ENCODE peak calls at places on chromosomes 5 and 9, in nine cellular contexts. V, S, U, Q, G, P, T, E and W are unnamed samples.

GRCh38 chr5:98214240-98215051 is 559.0 kb upstream of the RGMB start:
- DNase-seq in V (no peak), S (peak), U (no peak), Q (no peak), G (no peak), P (peak), T (no peak), E (no peak), W (no peak)

GRCh38 chr9:105385372-105385985 is 62.4 kb upstream of the FSD1L start:
- DNase-seq in V (no peak), S (peak), U (no peak), Q (peak), G (no peak), P (peak), T (peak), E (no peak), W (no peak)

GRCh38 chr5:112238473-112238872 is 180.6 kb downstream of the EPB41L4A start:
- DNase-seq in V (no peak), S (no peak), U (no peak), Q (no peak), G (no peak), P (no peak), T (no peak), E (no peak), W (no peak)

GRCh38 chr5:124790895-124791732 is 44.7 kb upstream of the ZNF608 start:
- DNase-seq in V (peak), S (peak), U (no peak), Q (no peak), G (peak), P (peak), T (no peak), E (no peak), W (no peak)

GRCh38 chr9:77156646-77157371 is 20.5 kb upstream of the VPS13A start:
- DNase-seq in V (no peak), S (no peak), U (no peak), Q (no peak), G (no peak), P (no peak), T (no peak), E (no peak), W (no peak)

GRCh38 chr5:160357861-160358411 is 12.5 kb downstream of the C1QTNF2 start:
- DNase-seq in V (no peak), S (no peak), U (no peak), Q (no peak), G (no peak), P (no peak), T (no peak), E (no peak), W (no peak)

GRCh38 chr9:37944671-37945481 is 40.9 kb upstream of the SLC25A51 start:
- DNase-seq in V (no peak), S (peak), U (no peak), Q (peak), G (no peak), P (peak), T (peak), E (no peak), W (no peak)

GRCh38 chr5:132103969-132104391 is 30.4 kb downstream of the CSF2 start:
- DNase-seq in V (no peak), S (no peak), U (no peak), Q (no peak), G (no peak), P (no peak), T (no peak), E (no peak), W (no peak)

GRCh38 chr9:111661150-111661801 is at the start of gene GNG10:
- DNase-seq in V (peak), S (peak), U (no peak), Q (peak), G (peak), P (peak), T (peak), E (no peak), W (no peak)

GRCh38 chr9:33465596-33466564 is 7.8 kb downstream of the NOL6 start:
- DNase-seq in V (no peak), S (no peak), U (no peak), Q (no peak), G (no peak), P (no peak), T (no peak), E (no peak), W (no peak)

GRCh38 chr9:22654833-22655232 is 208.2 kb downstream of the DMRTA1 start:
- DNase-seq in V (no peak), S (peak), U (no peak), Q (peak), G (no peak), P (no peak), T (no peak), E (no peak), W (no peak)

GRCh38 chr5:32711693-32712462 is 757 bp downstream of the NPR3 start:
- DNase-seq in V (peak), S (peak), U (no peak), Q (peak), G (no peak), P (no peak), T (peak), E (no peak), W (no peak)

GRCh38 chr5:98341038-98341710 is 432.3 kb upstream of the RGMB start:
- DNase-seq in V (peak), S (peak), U (no peak), Q (peak), G (no peak), P (peak), T (no peak), E (peak), W (peak)

GRCh38 chr5:171537463-171537862 is 118.0 kb downstream of the FGF18 start:
- DNase-seq in V (peak), S (peak), U (no peak), Q (peak), G (no peak), P (no peak), T (no peak), E (no peak), W (no peak)

GRCh38 chr9:111161015-111161415 is 122.7 kb upstream of the LPAR1 start:
- DNase-seq in V (peak), S (peak), U (no peak), Q (peak), G (no peak), P (peak), T (no peak), E (no peak), W (peak)

GRCh38 chr9:26243722-26244121 is 565.5 kb upstream of the TUSC1 start:
- DNase-seq in V (peak), S (peak), U (no peak), Q (peak), G (no peak), P (peak), T (no peak), E (no peak), W (no peak)

GRCh38 chr9:130172858-130173461 is 756 bp downstream of the NCS1 start:
- DNase-seq in V (no peak), S (no peak), U (no peak), Q (no peak), G (no peak), P (no peak), T (no peak), E (no peak), W (no peak)

GRCh38 chr5:151219789-151220188 is 4.1 kb downstream of the CCDC69 start:
- DNase-seq in V (no peak), S (no peak), U (no peak), Q (peak), G (no peak), P (no peak), T (peak), E (no peak), W (no peak)
- TF ChIP-seq CTCF in V (peak), S (no peak), U (no peak), Q (peak), G (no peak), P (peak), T (peak), E (peak), W (peak)

DNA sequence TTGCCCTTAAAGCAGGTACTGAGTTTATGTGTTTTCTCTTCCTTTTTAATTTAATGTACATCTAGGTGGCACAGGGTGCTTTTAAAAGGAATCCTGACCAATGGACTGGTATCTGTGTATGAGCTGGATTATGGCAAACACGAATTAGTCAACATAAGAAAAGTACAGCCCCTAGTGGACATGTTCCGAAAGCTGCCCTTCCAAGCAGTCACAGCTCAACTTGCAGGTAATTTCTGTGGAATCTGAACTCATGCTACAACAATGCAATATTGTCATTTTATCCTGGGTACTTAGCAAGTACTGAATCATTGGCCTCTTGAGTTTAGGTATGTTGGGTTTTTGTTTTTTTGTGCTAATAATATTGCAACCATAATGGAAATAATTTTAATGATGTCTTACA is 14.4 kb upstream of the TMOD1 start:
- DNase-seq in V (no peak), S (peak), U (no peak), Q (peak), G (no peak), P (peak), T (peak), E (no peak), W (no peak)
- H3K4me3 ChIP-seq in V (no peak), S (no peak), U (no peak), Q (no peak), G (no peak), P (no peak), T (no peak), E (no peak), W (no peak)

GRCh38 chr9:123081824-123082223 is 48.4 kb downstream of the GPR21 start:
- DNase-seq in V (peak), S (peak), U (no peak), Q (peak), G (no peak), P (peak), T (peak), E (no peak), W (no peak)
- TF ChIP-seq CTCF in V (peak), S (peak), U (peak), Q (peak), G (peak), P (peak), T (peak), E (peak), W (peak)

GRCh38 chr9:93730213-93730612 is 153.8 kb downstream of the PHF2 start:
- DNase-seq in V (no peak), S (no peak), U (no peak), Q (no peak), G (no peak), P (no peak), T (no peak), E (no peak), W (no peak)

GRCh38 chr9:93726147-93726546 is 149.8 kb downstream of the PHF2 start:
- DNase-seq in V (no peak), S (no peak), U (no peak), Q (no peak), G (no peak), P (no peak), T (no peak), E (no peak), W (no peak)

GRCh38 chr9:93724852-93725251 is 148.5 kb downstream of the PHF2 start:
- DNase-seq in V (no peak), S (no peak), U (no peak), Q (no peak), G (no peak), P (no peak), T (no peak), E (no peak), W (no peak)

GRCh38 chr9:93721417-93721965 is 145.1 kb downstream of the PHF2 start:
- DNase-seq in V (no peak), S (no peak), U (no peak), Q (no peak), G (no peak), P (no peak), T (no peak), E (no peak), W (no peak)

GRCh38 chr9:93725382-93725781 is 149.0 kb downstream of the PHF2 start:
- DNase-seq in V (no peak), S (no peak), U (no peak), Q (no peak), G (no peak), P (no peak), T (no peak), E (no peak), W (no peak)
- H3K4me3 ChIP-seq in V (no peak), S (no peak), U (no peak), Q (no peak), G (no peak), P (no peak), T (no peak), E (no peak), W (no peak)

GRCh38 chr9:137099231-137099630 is 12.4 kb downstream of the MAN1B1 start:
- DNase-seq in V (no peak), S (no peak), U (no peak), Q (no peak), G (no peak), P (no peak), T (no peak), E (no peak), W (no peak)

GRCh38 chr9:137096785-137097546 is 10.2 kb downstream of the MAN1B1 start:
- DNase-seq in V (no peak), S (no peak), U (no peak), Q (no peak), G (no peak), P (no peak), T (no peak), E (no peak), W (no peak)

GRCh38 chr9:137097761-137098462 is 11.1 kb downstream of the MAN1B1 start:
- DNase-seq in V (no peak), S (no peak), U (no peak), Q (no peak), G (no peak), P (no peak), T (no peak), E (no peak), W (no peak)

DNA sequence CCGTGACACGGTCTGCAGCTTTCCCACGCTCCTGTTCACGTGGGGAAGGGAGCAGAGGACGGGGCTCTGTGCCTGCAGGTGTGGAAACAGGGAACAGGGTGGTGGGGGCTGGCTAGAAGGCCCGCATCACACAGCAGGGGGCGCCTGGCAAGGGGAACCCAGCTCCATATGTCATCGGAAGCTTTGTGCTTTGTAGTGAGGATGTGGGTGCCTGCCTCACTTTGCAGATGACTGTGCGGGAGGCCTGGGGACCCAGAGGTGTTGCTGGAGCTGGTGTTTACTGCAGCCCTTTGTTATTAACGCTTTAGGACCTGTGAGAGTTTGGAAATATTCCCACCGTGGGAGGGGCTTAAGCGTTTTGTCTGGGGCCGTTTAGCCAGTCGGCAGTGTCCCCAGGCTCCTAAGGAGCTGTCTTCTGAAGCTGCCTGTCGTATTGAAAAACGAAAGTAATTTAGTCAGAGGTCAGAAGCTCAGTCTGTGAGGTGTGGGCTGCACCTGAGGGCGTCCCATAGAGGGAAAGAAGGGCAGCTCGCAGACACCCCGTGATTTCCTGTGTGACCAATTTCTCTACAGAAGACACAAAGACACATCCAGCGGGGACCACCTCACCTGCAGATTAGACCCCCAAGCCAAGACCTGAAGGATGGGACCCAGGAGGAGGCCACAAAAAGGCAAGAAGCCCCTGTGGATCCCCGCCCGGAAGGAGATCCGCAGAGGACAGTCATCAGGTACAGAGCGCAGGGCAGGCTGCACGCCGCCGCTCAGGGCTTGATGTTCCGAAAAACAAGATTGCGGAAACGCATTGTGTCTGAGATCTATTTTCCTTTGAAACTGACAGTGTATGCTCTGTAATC is 9.1 kb downstream of the MAN1B1 start:
- DNase-seq in V (no peak), S (no peak), U (no peak), Q (no peak), G (no peak), P (no peak), T (peak), E (no peak), W (no peak)
- TF ChIP-seq CTCF in V (no peak), S (no peak), U (no peak), Q (no peak), G (no peak), P (peak), T (no peak), E (peak), W (no peak)

GRCh38 chr9:18473551-18474279 is at the start of gene ADAMTSL1:
- DNase-seq in V (peak), S (peak), U (no peak), Q (peak), G (peak), P (peak), T (peak), E (no peak), W (no peak)
- H3K4me3 ChIP-seq in V (peak), S (peak), U (peak), Q (peak), G (peak), P (peak), T (peak), E (peak), W (peak)

GRCh38 chr5:37834542-37835399 is 5.1 kb downstream of the GDNF start:
- DNase-seq in V (no peak), S (no peak), U (no peak), Q (no peak), G (no peak), P (no peak), T (peak), E (no peak), W (no peak)

GRCh38 chr5:37838152-37838932 is 1.5 kb downstream of the GDNF start:
- DNase-seq in V (peak), S (no peak), U (no peak), Q (no peak), G (no peak), P (peak), T (peak), E (no peak), W (no peak)

GRCh38 chr5:37837101-37838032 is 2.5 kb downstream of the GDNF start:
- DNase-seq in V (peak), S (peak), U (peak), Q (peak), G (peak), P (peak), T (peak), E (no peak), W (no peak)

GRCh38 chr5:37835400-37835973 is 4.4 kb downstream of the GDNF start:
- DNase-seq in V (no peak), S (no peak), U (no peak), Q (no peak), G (no peak), P (no peak), T (no peak), E (no peak), W (no peak)

DNA sequence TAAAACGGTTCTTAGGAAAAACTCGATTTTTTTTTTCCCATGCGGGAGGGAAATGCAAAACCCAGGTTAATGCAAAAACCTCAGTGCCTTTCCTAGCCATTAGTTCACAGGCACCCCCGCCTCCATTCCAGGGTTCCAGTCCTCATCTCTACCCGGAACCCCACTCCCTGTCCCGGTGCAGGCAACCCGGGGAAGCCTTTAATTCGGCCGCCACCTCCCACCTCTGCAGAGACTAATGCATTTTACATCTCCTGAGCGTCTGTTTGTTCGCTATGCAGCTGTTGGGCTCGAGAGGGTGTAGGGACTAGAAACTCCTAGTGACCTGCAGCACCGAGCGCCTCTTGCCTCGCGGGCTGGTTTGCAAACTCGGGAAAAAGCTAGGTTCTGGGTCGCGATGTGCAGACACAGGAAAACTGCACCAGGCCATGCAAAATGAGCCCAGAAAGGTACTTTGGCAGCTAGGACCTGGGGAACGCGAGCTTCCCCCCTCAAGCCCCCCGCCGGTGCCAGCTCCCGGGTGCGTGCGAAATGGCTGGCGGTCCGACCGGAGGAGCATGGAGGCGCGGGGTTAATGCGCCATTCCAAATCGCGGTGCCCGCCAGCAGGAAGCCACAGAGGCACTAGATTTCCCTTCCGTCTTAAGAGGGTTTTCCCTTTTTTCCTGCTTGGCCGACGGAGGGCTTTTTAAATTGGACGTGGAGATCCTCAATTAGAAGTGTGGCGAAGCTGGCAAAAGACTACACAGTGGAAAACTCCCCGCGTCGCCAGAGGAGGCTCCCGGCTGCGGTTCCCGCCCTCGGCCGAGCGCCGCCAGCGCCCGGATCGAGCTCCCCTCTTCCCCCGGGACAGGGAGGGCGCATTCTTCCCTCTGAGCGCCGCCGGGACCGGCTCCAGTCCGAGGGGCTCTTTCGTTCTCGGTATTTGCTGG is 3.4 kb downstream of the GDNF start:
- DNase-seq in V (peak), S (no peak), U (no peak), Q (peak), G (no peak), P (peak), T (peak), E (no peak), W (no peak)
- TF ChIP-seq CTCF in V (no peak), S (no peak), U (no peak), Q (no peak), G (no peak), P (no peak), T (no peak), E (peak), W (no peak)

GRCh38 chr5:1012900-1013237 is 4.3 kb downstream of the NKD2 start:
- DNase-seq in V (no peak), S (no peak), U (no peak), Q (no peak), G (no peak), P (no peak), T (no peak), E (no peak), W (no peak)
- H3K4me3 ChIP-seq in V (no peak), S (no peak), U (no peak), Q (no peak), G (no peak), P (no peak), T (no peak), E (no peak), W (no peak)

GRCh38 chr5:96219580-96220281 is 213.3 kb downstream of the PCSK1 start:
- DNase-seq in V (peak), S (peak), U (no peak), Q (peak), G (no peak), P (peak), T (no peak), E (no peak), W (peak)
- TF ChIP-seq CTCF in V (no peak), S (no peak), U (no peak), Q (no peak), G (no peak), P (no peak), T (no peak), E (no peak), W (no peak)

GRCh38 chr5:107381189-107381856 is 289.4 kb downstream of the EFNA5 start:
- DNase-seq in V (peak), S (peak), U (no peak), Q (peak), G (no peak), P (peak), T (no peak), E (no peak), W (no peak)

GRCh38 chr5:107377277-107377609 is 293.5 kb downstream of the EFNA5 start:
- DNase-seq in V (no peak), S (no peak), U (no peak), Q (no peak), G (no peak), P (no peak), T (no peak), E (no peak), W (no peak)

GRCh38 chr5:107378218-107378899 is 292.4 kb downstream of the EFNA5 start:
- DNase-seq in V (no peak), S (peak), U (no peak), Q (no peak), G (no peak), P (no peak), T (no peak), E (no peak), W (no peak)

GRCh38 chr5:107383414-107383813 is 287.3 kb downstream of the EFNA5 start:
- DNase-seq in V (no peak), S (no peak), U (no peak), Q (peak), G (no peak), P (no peak), T (no peak), E (no peak), W (peak)

GRCh38 chr5:107380654-107381053 is 290.1 kb downstream of the EFNA5 start:
- DNase-seq in V (no peak), S (no peak), U (no peak), Q (no peak), G (no peak), P (no peak), T (no peak), E (no peak), W (no peak)
- H3K4me3 ChIP-seq in V (no peak), S (no peak), U (no peak), Q (no peak), G (no peak), P (no peak), T (no peak), E (no peak), W (no peak)